ENCODE peak calls at places on chromosomes 3 and 15, in five cellular contexts. One of them, this sample, is unnamed.
A peak's percentile ranks its signal among the peaks of the same experiment; 100 is the strongest.

GRCh38 chr15:95839367-95839782 is 491.1 kb upstream of the NR2F2 start:
- DNase-seq in SK-N-SH: no peak
- DNase-seq in GM23338: no peak
- DNase-seq in OCI-LY7: no peak
- DNase-seq in neural progenitor cell: no peak
- DNase-seq in this sample: no peak

GRCh38 chr15:47586653-47587224 is 130.6 kb upstream of the SEMA6D start:
- DNase-seq in SK-N-SH: no peak
- DNase-seq in OCI-LY7: no peak
- DNase-seq in neural progenitor cell: no peak
- DNase-seq in GM23338: no peak
- DNase-seq in this sample: no peak

GRCh38 chr3:108569336-108569735 is 19.9 kb downstream of the CIP2A start:
- DNase-seq in OCI-LY7: no peak
- DNase-seq in neural progenitor cell: no peak
- DNase-seq in SK-N-SH: no peak
- DNase-seq in GM23338: no peak
- DNase-seq in this sample: no peak

GRCh38 chr3:120683671-120684301 is 1.7 kb upstream of the HGD start:
- DNase-seq in OCI-LY7: no peak
- DNase-seq in SK-N-SH: no peak
- DNase-seq in neural progenitor cell: no peak
- DNase-seq in GM23338: no peak
- DNase-seq in this sample: no peak

GRCh38 chr3:131038326-131038725 is 11.6 kb downstream of the NEK11 start:
- DNase-seq in SK-N-SH: no peak
- DNase-seq in neural progenitor cell: no peak
- DNase-seq in OCI-LY7: no peak
- DNase-seq in GM23338: no peak
- DNase-seq in this sample: no peak

GRCh38 chr3:178480274-178480673 is 56.0 kb upstream of the KCNMB2 start:
- DNase-seq in neural progenitor cell: no peak
- DNase-seq in OCI-LY7: no peak
- DNase-seq in GM23338: no peak
- DNase-seq in SK-N-SH: no peak
- DNase-seq in this sample: no peak

GRCh38 chr15:71109130-71109529 is 6.1 kb upstream of the THSD4 start:
- DNase-seq in neural progenitor cell: no peak
- DNase-seq in SK-N-SH: no peak
- DNase-seq in OCI-LY7: no peak
- DNase-seq in GM23338: no peak
- DNase-seq in this sample: no peak

GRCh38 chr3:50268276-50268675 is 671 bp upstream of the SEMA3B start:
- DNase-seq in neural progenitor cell: no peak
- DNase-seq in OCI-LY7: no peak
- DNase-seq in GM23338: no peak
- DNase-seq in SK-N-SH: no peak
- DNase-seq in this sample: no peak

GRCh38 chr3:146227486-146227885 is 23.4 kb downstream of the PLSCR4 start:
- DNase-seq in OCI-LY7: no peak
- DNase-seq in GM23338: peak; percentile 8
- DNase-seq in SK-N-SH: no peak
- DNase-seq in neural progenitor cell: peak; percentile 13
- DNase-seq in this sample: peak; percentile 10

GRCh38 chr3:42501681-42502428 is 588 bp upstream of the VIPR1 start:
- DNase-seq in neural progenitor cell: peak; percentile 67
- DNase-seq in SK-N-SH: peak; percentile 85
- DNase-seq in GM23338: peak; percentile 57
- DNase-seq in OCI-LY7: peak; percentile 22
- DNase-seq in this sample: peak; percentile 82

GRCh38 chr3:133413166-133414020 is 13.5 kb downstream of the BFSP2 start:
- DNase-seq in OCI-LY7: no peak
- DNase-seq in GM23338: no peak
- DNase-seq in SK-N-SH: no peak
- DNase-seq in neural progenitor cell: peak; percentile 17
- DNase-seq in this sample: peak; percentile 58

GRCh38 chr3:23751485-23751811 is 54.3 kb upstream of the UBE2E1 start:
- DNase-seq in GM23338: peak; percentile 94
- DNase-seq in neural progenitor cell: peak; percentile 86
- DNase-seq in SK-N-SH: no peak
- DNase-seq in OCI-LY7: no peak
- DNase-seq in this sample: no peak

GRCh38 chr3:93961026-93961425 is 12.7 kb downstream of the PROS1 start:
- DNase-seq in neural progenitor cell: no peak
- DNase-seq in OCI-LY7: no peak
- DNase-seq in GM23338: no peak
- DNase-seq in SK-N-SH: no peak
- DNase-seq in this sample: no peak

GRCh38 chr3:53775834-53776251 is 70.4 kb downstream of the CHDH start:
- DNase-seq in neural progenitor cell: peak; percentile 25
- DNase-seq in OCI-LY7: no peak
- DNase-seq in SK-N-SH: no peak
- DNase-seq in GM23338: no peak
- DNase-seq in this sample: no peak

GRCh38 chr3:132268956-132269355 is 48.3 kb upstream of the ACP3 start:
- DNase-seq in SK-N-SH: no peak
- DNase-seq in OCI-LY7: peak; percentile 14
- DNase-seq in GM23338: peak; percentile 84
- DNase-seq in neural progenitor cell: peak; percentile 48
- DNase-seq in this sample: peak; percentile 26

GRCh38 chr15:23644829-23645228 is 2.8 kb downstream of the MAGEL2 start:
- DNase-seq in GM23338: no peak
- DNase-seq in neural progenitor cell: no peak
- DNase-seq in SK-N-SH: no peak
- DNase-seq in OCI-LY7: no peak
- DNase-seq in this sample: no peak

GRCh38 chr3:55801068-55801467 is 314.0 kb upstream of the WNT5A start:
- DNase-seq in GM23338: no peak
- DNase-seq in OCI-LY7: no peak
- DNase-seq in SK-N-SH: no peak
- DNase-seq in neural progenitor cell: no peak
- DNase-seq in this sample: no peak

GRCh38 chr3:194112120-194113106 is 23.5 kb upstream of the HES1 start:
- DNase-seq in neural progenitor cell: no peak
- DNase-seq in OCI-LY7: no peak
- DNase-seq in SK-N-SH: no peak
- DNase-seq in GM23338: no peak
- DNase-seq in this sample: peak; percentile 89
- TF ChIP-seq EZH2phosphoT487 in neural progenitor cell: no peak
- TF ChIP-seq EZH2phosphoT487 in OCI-LY7: no peak
- TF ChIP-seq EZH2phosphoT487 in SK-N-SH: no peak
- TF ChIP-seq EZH2phosphoT487 in GM23338: no peak
- TF ChIP-seq EZH2phosphoT487 in this sample: no peak

GRCh38 chr3:12372762-12373280 is 84.0 kb downstream of the PPARG start:
- DNase-seq in neural progenitor cell: no peak
- DNase-seq in OCI-LY7: no peak
- DNase-seq in SK-N-SH: no peak
- DNase-seq in GM23338: no peak
- DNase-seq in this sample: no peak
- H3K4me1 ChIP-seq in neural progenitor cell: no peaks in the 10 kb centered on the region
- H3K4me1 ChIP-seq in OCI-LY7: no peaks in the 10 kb centered on the region
- H3K4me1 ChIP-seq in SK-N-SH: no peaks in the 10 kb centered on the region
- H3K4me1 ChIP-seq in GM23338: peaks cover 2% of the 10 kb centered on the region
- H3K4me1 ChIP-seq in this sample: peaks cover 22% of the 10 kb centered on the region

DNA sequence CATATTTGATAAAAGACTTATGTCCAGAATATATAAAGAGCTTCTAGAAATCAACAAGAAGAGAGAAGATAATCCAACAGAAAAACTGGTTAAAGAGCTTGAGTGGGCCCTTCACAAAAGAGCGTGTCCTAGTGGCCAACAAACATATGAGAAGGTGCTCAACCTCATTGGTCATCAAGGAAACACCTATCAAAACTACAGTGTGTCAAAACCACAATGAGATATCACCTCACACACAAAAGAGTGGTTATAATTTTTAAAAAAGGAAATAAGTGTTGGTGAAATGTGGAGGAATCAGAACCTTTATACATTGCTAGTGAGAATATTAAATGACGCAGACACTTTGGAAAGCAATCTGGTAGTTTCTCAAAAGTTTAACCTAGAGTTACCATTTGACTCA is 68.4 kb upstream of the KLF13 start:
- DNase-seq in neural progenitor cell: no peak
- DNase-seq in SK-N-SH: no peak
- DNase-seq in OCI-LY7: no peak
- DNase-seq in GM23338: no peak
- DNase-seq in this sample: no peak
- H3K27ac ChIP-seq in neural progenitor cell: no peak overlapping the region
- H3K27ac ChIP-seq in SK-N-SH: no peak overlapping the region
- H3K27ac ChIP-seq in OCI-LY7: no peak overlapping the region
- H3K27ac ChIP-seq in GM23338: no peak overlapping the region
- H3K27ac ChIP-seq in this sample: no peak overlapping the region

GRCh38 chr3:37546876-37547275 is 314.8 kb upstream of the CTDSPL start:
- DNase-seq in GM23338: peak; percentile 44
- DNase-seq in neural progenitor cell: peak; percentile 58
- DNase-seq in OCI-LY7: peak; percentile 3
- DNase-seq in SK-N-SH: peak; percentile 60
- DNase-seq in this sample: peak; percentile 12
- TF ChIP-seq EZH2phosphoT487 in GM23338: no peak
- TF ChIP-seq EZH2phosphoT487 in neural progenitor cell: no peak
- TF ChIP-seq EZH2phosphoT487 in OCI-LY7: no peak
- TF ChIP-seq EZH2phosphoT487 in SK-N-SH: no peak
- TF ChIP-seq EZH2phosphoT487 in this sample: no peak

GRCh38 chr3:190307164-190307545 is 15.1 kb downstream of the CLDN1 start:
- DNase-seq in neural progenitor cell: no peak
- DNase-seq in GM23338: no peak
- DNase-seq in SK-N-SH: no peak
- DNase-seq in OCI-LY7: no peak
- DNase-seq in this sample: peak; percentile 38

GRCh38 chr3:190306026-190306425 is 16.2 kb downstream of the CLDN1 start:
- DNase-seq in OCI-LY7: no peak
- DNase-seq in neural progenitor cell: no peak
- DNase-seq in SK-N-SH: no peak
- DNase-seq in GM23338: no peak
- DNase-seq in this sample: no peak

GRCh38 chr3:190306513-190307163 is 15.6 kb downstream of the CLDN1 start:
- DNase-seq in GM23338: no peak
- DNase-seq in SK-N-SH: no peak
- DNase-seq in neural progenitor cell: no peak
- DNase-seq in OCI-LY7: no peak
- DNase-seq in this sample: peak; percentile 64

GRCh38 chr3:190303887-190304286 is 18.4 kb downstream of the CLDN1 start:
- DNase-seq in SK-N-SH: no peak
- DNase-seq in OCI-LY7: no peak
- DNase-seq in neural progenitor cell: no peak
- DNase-seq in GM23338: no peak
- DNase-seq in this sample: no peak

GRCh38 chr3:190305406-190305805 is 16.8 kb downstream of the CLDN1 start:
- DNase-seq in OCI-LY7: no peak
- DNase-seq in SK-N-SH: no peak
- DNase-seq in GM23338: no peak
- DNase-seq in neural progenitor cell: no peak
- DNase-seq in this sample: no peak
- H3K4me1 ChIP-seq in OCI-LY7: no peaks in the 10 kb centered on the region
- H3K4me1 ChIP-seq in SK-N-SH: no peaks in the 10 kb centered on the region
- H3K4me1 ChIP-seq in GM23338: no peaks in the 10 kb centered on the region
- H3K4me1 ChIP-seq in neural progenitor cell: no peaks in the 10 kb centered on the region
- H3K4me1 ChIP-seq in this sample: peaks cover 29% of the 10 kb centered on the region